ENCODE peak calls at places on chromosomes 5 and 9, in six cellular contexts. One of them, this sample, is unnamed. For H3K36me3 and H3K27me3, the result is how much of the 10 kb centered on the place peaks cover.

GRCh38 chr5:2017540-2018389 is 135.0 kb upstream of the IRX4 start:
- DNase-seq in effector memory CD4-positive, alpha-beta T cell: peak
- DNase-seq in CD8-positive, alpha-beta memory T cell: no peak
- DNase-seq in gastrocnemius medialis: no peak
- DNase-seq in BE2C: no peak
- DNase-seq in iPS DF 6.9: no peak
- DNase-seq in this sample: no peak

GRCh38 chr5:134122530-134122929 is 8.0 kb downstream of the TCF7 start:
- DNase-seq in effector memory CD4-positive, alpha-beta T cell: peak
- DNase-seq in CD8-positive, alpha-beta memory T cell: peak
- DNase-seq in gastrocnemius medialis: no peak
- DNase-seq in BE2C: no peak
- DNase-seq in iPS DF 6.9: no peak
- DNase-seq in this sample: no peak

GRCh38 chr9:121360975-121361374 is 9.1 kb downstream of the STOM start:
- DNase-seq in effector memory CD4-positive, alpha-beta T cell: no peak
- DNase-seq in CD8-positive, alpha-beta memory T cell: no peak
- DNase-seq in gastrocnemius medialis: no peak
- DNase-seq in BE2C: no peak
- DNase-seq in iPS DF 6.9: no peak
- DNase-seq in this sample: no peak

GRCh38 chr9:104078596-104078995 is 15.5 kb upstream of the SMC2 start:
- DNase-seq in effector memory CD4-positive, alpha-beta T cell: no peak
- DNase-seq in CD8-positive, alpha-beta memory T cell: no peak
- DNase-seq in gastrocnemius medialis: no peak
- DNase-seq in BE2C: no peak
- DNase-seq in iPS DF 6.9: no peak
- DNase-seq in this sample: no peak

GRCh38 chr5:170362102-170362501 is 27.1 kb downstream of the KCNMB1 start:
- DNase-seq in effector memory CD4-positive, alpha-beta T cell: no peak
- DNase-seq in CD8-positive, alpha-beta memory T cell: no peak
- DNase-seq in gastrocnemius medialis: no peak
- DNase-seq in BE2C: no peak
- DNase-seq in iPS DF 6.9: no peak
- DNase-seq in this sample: no peak

GRCh38 chr5:78496373-78496772 is 136.0 kb downstream of the SCAMP1 start:
- DNase-seq in effector memory CD4-positive, alpha-beta T cell: no peak
- DNase-seq in CD8-positive, alpha-beta memory T cell: no peak
- DNase-seq in gastrocnemius medialis: no peak
- DNase-seq in BE2C: no peak
- DNase-seq in iPS DF 6.9: no peak
- DNase-seq in this sample: peak

GRCh38 chr5:146877783-146878470 is 630 bp downstream of the PPP2R2B start:
- DNase-seq in effector memory CD4-positive, alpha-beta T cell: no peak
- DNase-seq in CD8-positive, alpha-beta memory T cell: peak
- DNase-seq in gastrocnemius medialis: no peak
- DNase-seq in BE2C: peak
- DNase-seq in iPS DF 6.9: no peak
- DNase-seq in this sample: peak

GRCh38 chr9:103755986-103756385 is 338.1 kb upstream of the SMC2 start:
- DNase-seq in effector memory CD4-positive, alpha-beta T cell: no peak
- DNase-seq in CD8-positive, alpha-beta memory T cell: no peak
- DNase-seq in gastrocnemius medialis: no peak
- DNase-seq in BE2C: no peak
- DNase-seq in iPS DF 6.9: no peak
- DNase-seq in this sample: no peak

GRCh38 chr5:94856257-94856656 is 237.8 kb downstream of the SLF1 start:
- DNase-seq in effector memory CD4-positive, alpha-beta T cell: no peak
- DNase-seq in CD8-positive, alpha-beta memory T cell: no peak
- DNase-seq in gastrocnemius medialis: no peak
- DNase-seq in BE2C: peak
- DNase-seq in iPS DF 6.9: no peak
- DNase-seq in this sample: no peak

GRCh38 chr5:37803487-37803886 is 36.4 kb downstream of the GDNF start:
- DNase-seq in effector memory CD4-positive, alpha-beta T cell: no peak
- DNase-seq in CD8-positive, alpha-beta memory T cell: no peak
- DNase-seq in gastrocnemius medialis: no peak
- DNase-seq in BE2C: no peak
- DNase-seq in iPS DF 6.9: no peak
- DNase-seq in this sample: no peak

GRCh38 chr5:39005566-39006232 is 68.5 kb downstream of the RICTOR start:
- DNase-seq in effector memory CD4-positive, alpha-beta T cell: no peak
- DNase-seq in CD8-positive, alpha-beta memory T cell: no peak
- DNase-seq in gastrocnemius medialis: no peak
- DNase-seq in BE2C: no peak
- DNase-seq in iPS DF 6.9: no peak
- DNase-seq in this sample: no peak

GRCh38 chr5:16791036-16791705 is 144.9 kb downstream of the MYO10 start:
- DNase-seq in effector memory CD4-positive, alpha-beta T cell: no peak
- DNase-seq in CD8-positive, alpha-beta memory T cell: no peak
- DNase-seq in gastrocnemius medialis: no peak
- DNase-seq in BE2C: peak
- DNase-seq in iPS DF 6.9: no peak
- DNase-seq in this sample: no peak

GRCh38 chr5:141369994-141370848 is at the start of gene PCDHGB3:
- DNase-seq in effector memory CD4-positive, alpha-beta T cell: peak
- DNase-seq in CD8-positive, alpha-beta memory T cell: no peak
- DNase-seq in gastrocnemius medialis: peak
- DNase-seq in BE2C: no peak
- DNase-seq in iPS DF 6.9: no peak
- DNase-seq in this sample: no peak

GRCh38 chr5:76175051-76175666 is 92.0 kb downstream of the SV2C start:
- DNase-seq in effector memory CD4-positive, alpha-beta T cell: peak
- DNase-seq in CD8-positive, alpha-beta memory T cell: peak
- DNase-seq in gastrocnemius medialis: no peak
- DNase-seq in BE2C: peak
- DNase-seq in iPS DF 6.9: peak
- DNase-seq in this sample: peak

GRCh38 chr9:127545196-127546124 is 66.6 kb upstream of the STXBP1 start:
- DNase-seq in effector memory CD4-positive, alpha-beta T cell: no peak
- DNase-seq in CD8-positive, alpha-beta memory T cell: no peak
- DNase-seq in gastrocnemius medialis: no peak
- DNase-seq in BE2C: no peak
- DNase-seq in iPS DF 6.9: no peak
- DNase-seq in this sample: peak

GRCh38 chr5:36389245-36389644 is 87.5 kb upstream of the RANBP3L start:
- DNase-seq in effector memory CD4-positive, alpha-beta T cell: no peak
- DNase-seq in CD8-positive, alpha-beta memory T cell: no peak
- DNase-seq in gastrocnemius medialis: peak
- DNase-seq in BE2C: no peak
- DNase-seq in iPS DF 6.9: no peak
- DNase-seq in this sample: no peak

DNA sequence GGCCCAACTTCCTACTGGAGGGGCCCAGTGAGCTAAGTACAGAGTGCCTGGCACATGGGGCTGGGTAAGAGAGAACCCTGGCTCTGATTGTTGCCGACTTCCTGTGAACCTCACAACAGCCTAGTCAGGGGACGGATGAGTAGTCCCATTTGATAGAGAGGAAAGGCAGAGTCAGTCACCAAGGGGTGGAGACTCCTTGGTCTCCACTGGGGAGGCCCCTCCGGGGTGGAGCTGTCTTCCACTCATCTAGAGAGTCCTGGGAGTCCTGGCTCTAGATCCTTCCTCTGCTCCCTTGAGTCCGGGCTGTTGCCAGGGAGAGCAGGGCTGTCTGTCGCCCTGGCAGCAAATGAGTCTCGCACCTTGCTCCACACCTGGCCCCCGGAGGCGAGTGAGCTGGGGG is 8.0 kb downstream of the GRK6 start:
- DNase-seq in effector memory CD4-positive, alpha-beta T cell: no peak
- DNase-seq in CD8-positive, alpha-beta memory T cell: peak
- DNase-seq in gastrocnemius medialis: no peak
- DNase-seq in BE2C: no peak
- DNase-seq in iPS DF 6.9: no peak
- DNase-seq in this sample: peak
- H3K4me3 ChIP-seq in effector memory CD4-positive, alpha-beta T cell: peak
- H3K4me3 ChIP-seq in CD8-positive, alpha-beta memory T cell: no peak
- H3K4me3 ChIP-seq in gastrocnemius medialis: no peak
- H3K4me3 ChIP-seq in BE2C: no peak
- H3K4me3 ChIP-seq in iPS DF 6.9: no peak
- H3K4me3 ChIP-seq in this sample: no peak

GRCh38 chr9:92638621-92639101 is 31.3 kb downstream of the IPPK start:
- DNase-seq in effector memory CD4-positive, alpha-beta T cell: no peak
- DNase-seq in CD8-positive, alpha-beta memory T cell: no peak
- DNase-seq in gastrocnemius medialis: no peak
- DNase-seq in BE2C: no peak
- DNase-seq in iPS DF 6.9: no peak
- DNase-seq in this sample: peak
- H3K36me3 ChIP-seq in effector memory CD4-positive, alpha-beta T cell: half or more
- H3K36me3 ChIP-seq in CD8-positive, alpha-beta memory T cell: under half
- H3K36me3 ChIP-seq in gastrocnemius medialis: under half
- H3K36me3 ChIP-seq in BE2C: half or more
- H3K36me3 ChIP-seq in iPS DF 6.9: under half
- H3K36me3 ChIP-seq in this sample: half or more

GRCh38 chr9:134503301-134504105 is 138.1 kb upstream of the COL5A1 start:
- DNase-seq in effector memory CD4-positive, alpha-beta T cell: no peak
- DNase-seq in CD8-positive, alpha-beta memory T cell: no peak
- DNase-seq in gastrocnemius medialis: no peak
- DNase-seq in BE2C: no peak
- DNase-seq in iPS DF 6.9: no peak
- DNase-seq in this sample: no peak
- H3K27me3 ChIP-seq in effector memory CD4-positive, alpha-beta T cell: under half
- H3K27me3 ChIP-seq in CD8-positive, alpha-beta memory T cell: under half
- H3K27me3 ChIP-seq in gastrocnemius medialis: under half
- H3K27me3 ChIP-seq in BE2C: under half
- H3K27me3 ChIP-seq in iPS DF 6.9: under half
- H3K27me3 ChIP-seq in this sample: under half

GRCh38 chr9:16053131-16053530 is 500.3 kb downstream of the CCDC171 start:
- DNase-seq in effector memory CD4-positive, alpha-beta T cell: no peak
- DNase-seq in CD8-positive, alpha-beta memory T cell: no peak
- DNase-seq in gastrocnemius medialis: no peak
- DNase-seq in BE2C: no peak
- DNase-seq in iPS DF 6.9: no peak
- DNase-seq in this sample: no peak

GRCh38 chr9:16062542-16063240 is 509.8 kb downstream of the CCDC171 start:
- DNase-seq in effector memory CD4-positive, alpha-beta T cell: no peak
- DNase-seq in CD8-positive, alpha-beta memory T cell: no peak
- DNase-seq in gastrocnemius medialis: no peak
- DNase-seq in BE2C: no peak
- DNase-seq in iPS DF 6.9: no peak
- DNase-seq in this sample: peak

GRCh38 chr9:16060457-16061129 is 507.8 kb downstream of the CCDC171 start:
- DNase-seq in effector memory CD4-positive, alpha-beta T cell: no peak
- DNase-seq in CD8-positive, alpha-beta memory T cell: no peak
- DNase-seq in gastrocnemius medialis: no peak
- DNase-seq in BE2C: no peak
- DNase-seq in iPS DF 6.9: no peak
- DNase-seq in this sample: no peak

GRCh38 chr9:16057541-16057940 is 504.7 kb downstream of the CCDC171 start:
- DNase-seq in effector memory CD4-positive, alpha-beta T cell: no peak
- DNase-seq in CD8-positive, alpha-beta memory T cell: no peak
- DNase-seq in gastrocnemius medialis: no peak
- DNase-seq in BE2C: no peak
- DNase-seq in iPS DF 6.9: no peak
- DNase-seq in this sample: no peak

DNA sequence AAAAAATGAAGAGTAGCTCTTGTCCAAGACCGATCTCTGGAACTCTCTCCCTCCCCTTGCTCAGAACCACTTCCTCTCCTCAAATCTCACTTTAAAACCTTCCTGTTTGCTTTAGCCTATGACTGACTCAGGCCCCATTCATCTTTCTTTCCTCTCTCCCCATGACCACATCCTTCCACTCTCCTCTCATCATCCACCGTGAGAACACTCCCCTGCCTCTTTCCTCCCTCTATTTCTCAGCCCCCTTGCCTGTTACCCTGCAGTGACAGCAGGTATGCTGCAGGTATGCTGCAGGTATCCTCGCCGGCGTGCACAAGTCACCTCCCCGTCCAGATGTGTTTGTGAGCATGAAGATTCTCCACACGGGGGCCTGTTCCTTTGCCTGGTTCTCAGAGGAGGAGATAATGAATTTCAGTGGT is 505.3 kb downstream of the CCDC171 start:
- DNase-seq in effector memory CD4-positive, alpha-beta T cell: no peak
- DNase-seq in CD8-positive, alpha-beta memory T cell: no peak
- DNase-seq in gastrocnemius medialis: no peak
- DNase-seq in BE2C: no peak
- DNase-seq in iPS DF 6.9: no peak
- DNase-seq in this sample: peak
- H3K4me3 ChIP-seq in effector memory CD4-positive, alpha-beta T cell: no peak
- H3K4me3 ChIP-seq in CD8-positive, alpha-beta memory T cell: no peak
- H3K4me3 ChIP-seq in gastrocnemius medialis: no peak
- H3K4me3 ChIP-seq in BE2C: no peak
- H3K4me3 ChIP-seq in iPS DF 6.9: no peak
- H3K4me3 ChIP-seq in this sample: no peak